ENCODE peak calls at places on chromosomes 13 and 19, in six cellular contexts. One of them, this sample, is unnamed.

GRCh38 chr19:7654401-7654800 is 14.4 kb upstream of the RETN start:
- DNase-seq in mesenchymal stem cell: no peak
- DNase-seq in IMR-90: peak; percentile 5
- DNase-seq in H9: no peak
- DNase-seq in neuronal stem cell: no peak
- DNase-seq in H1: no peak
- DNase-seq in this sample: no peak

GRCh38 chr19:36169084-36169760 is 17.0 kb upstream of the COX7A1 start:
- DNase-seq in neuronal stem cell: no peak
- DNase-seq in mesenchymal stem cell: no peak
- DNase-seq in IMR-90: no peak
- DNase-seq in H1: no peak
- DNase-seq in H9: no peak
- DNase-seq in this sample: no peak

GRCh38 chr13:66033924-66034323 is 1196.2 kb downstream of the PCDH9 start:
- DNase-seq in H1: peak; percentile 1
- DNase-seq in neuronal stem cell: no peak
- DNase-seq in mesenchymal stem cell: no peak
- DNase-seq in IMR-90: no peak
- DNase-seq in H9: no peak
- DNase-seq in this sample: no peak

GRCh38 chr13:86986448-86986847 is 684.7 kb upstream of the SLITRK5 start:
- DNase-seq in H9: no peak
- DNase-seq in neuronal stem cell: peak; percentile 52
- DNase-seq in mesenchymal stem cell: peak; percentile 45
- DNase-seq in IMR-90: peak; percentile 25
- DNase-seq in H1: no peak
- DNase-seq in this sample: no peak

GRCh38 chr19:13024958-13025653 is 29.8 kb downstream of the NFIX start:
- DNase-seq in IMR-90: no peak
- DNase-seq in H9: peak; percentile 71
- DNase-seq in neuronal stem cell: no peak
- DNase-seq in mesenchymal stem cell: no peak
- DNase-seq in H1: no peak
- DNase-seq in this sample: no peak

GRCh38 chr19:45098521-45099464 is 5.8 kb downstream of the PPP1R37 start:
- DNase-seq in H1: no peak
- DNase-seq in H9: no peak
- DNase-seq in mesenchymal stem cell: no peak
- DNase-seq in neuronal stem cell: no peak
- DNase-seq in IMR-90: peak; percentile 45
- DNase-seq in this sample: no peak

GRCh38 chr19:34337747-34338146 is 27.2 kb upstream of the GPI start:
- DNase-seq in mesenchymal stem cell: no peak
- DNase-seq in neuronal stem cell: no peak
- DNase-seq in IMR-90: no peak
- DNase-seq in H9: no peak
- DNase-seq in H1: no peak
- DNase-seq in this sample: no peak

GRCh38 chr19:43474986-43475705 is 9.7 kb upstream of the LYPD3 start:
- DNase-seq in neuronal stem cell: peak; percentile 95
- DNase-seq in H1: peak; percentile 84
- DNase-seq in mesenchymal stem cell: peak; percentile 96
- DNase-seq in IMR-90: peak; percentile 97
- DNase-seq in H9: peak; percentile 95
- DNase-seq in this sample: peak; percentile 100

GRCh38 chr19:48806518-48806817 is 4.4 kb downstream of the BCAT2 start:
- DNase-seq in neuronal stem cell: no peak
- DNase-seq in mesenchymal stem cell: no peak
- DNase-seq in H9: peak; percentile 83
- DNase-seq in IMR-90: no peak
- DNase-seq in H1: no peak
- DNase-seq in this sample: peak; percentile 74

GRCh38 chr13:40146586-40147240 is 491.3 kb downstream of the COG6 start:
- DNase-seq in IMR-90: no peak
- DNase-seq in mesenchymal stem cell: no peak
- DNase-seq in H1: no peak
- DNase-seq in neuronal stem cell: no peak
- DNase-seq in H9: no peak
- DNase-seq in this sample: no peak

GRCh38 chr13:84025828-84026227 is 143.6 kb upstream of the SLITRK1 start:
- DNase-seq in IMR-90: no peak
- DNase-seq in neuronal stem cell: no peak
- DNase-seq in mesenchymal stem cell: no peak
- DNase-seq in H9: no peak
- DNase-seq in H1: no peak
- DNase-seq in this sample: no peak

GRCh38 chr13:100810991-100811390 is 136.4 kb upstream of the TMTC4 start:
- DNase-seq in neuronal stem cell: no peak
- DNase-seq in H1: no peak
- DNase-seq in mesenchymal stem cell: no peak
- DNase-seq in IMR-90: no peak
- DNase-seq in H9: no peak
- DNase-seq in this sample: no peak

GRCh38 chr13:100808848-100809247 is 134.3 kb upstream of the TMTC4 start:
- DNase-seq in mesenchymal stem cell: no peak
- DNase-seq in neuronal stem cell: peak; percentile 38
- DNase-seq in IMR-90: no peak
- DNase-seq in H9: no peak
- DNase-seq in H1: no peak
- DNase-seq in this sample: no peak

GRCh38 chr13:100809856-100810255 is 135.3 kb upstream of the TMTC4 start:
- DNase-seq in H9: no peak
- DNase-seq in H1: no peak
- DNase-seq in neuronal stem cell: no peak
- DNase-seq in IMR-90: no peak
- DNase-seq in mesenchymal stem cell: no peak
- DNase-seq in this sample: no peak

GRCh38 chr13:100811431-100811830 is 136.8 kb upstream of the TMTC4 start:
- DNase-seq in H9: no peak
- DNase-seq in mesenchymal stem cell: no peak
- DNase-seq in neuronal stem cell: peak; percentile 33
- DNase-seq in IMR-90: no peak
- DNase-seq in H1: no peak
- DNase-seq in this sample: no peak

DNA sequence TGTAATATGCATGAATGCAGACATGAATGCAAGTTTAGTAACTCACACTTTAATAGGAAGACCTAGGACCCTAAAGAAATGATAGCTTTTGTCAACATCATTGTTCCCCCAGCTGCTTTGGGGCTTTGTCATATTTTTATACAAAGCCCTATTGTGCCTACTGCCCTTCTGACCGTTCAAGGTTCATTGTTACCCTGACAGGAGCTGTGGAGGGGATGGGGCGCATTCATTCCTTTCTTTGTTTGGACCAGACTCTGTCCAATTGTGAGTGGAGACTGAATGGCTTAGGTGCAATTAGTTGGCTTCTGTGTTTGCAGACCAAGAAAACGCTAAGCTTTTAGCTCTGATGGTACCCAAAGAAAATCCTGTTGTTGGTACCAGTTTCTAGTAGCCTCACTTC is 133.7 kb upstream of the TMTC4 start:
- DNase-seq in H1: no peak
- DNase-seq in IMR-90: no peak
- DNase-seq in neuronal stem cell: peak; percentile 43
- DNase-seq in H9: no peak
- DNase-seq in mesenchymal stem cell: no peak
- DNase-seq in this sample: no peak
- H3K4me1 ChIP-seq in H1: no peaks in the 10 kb centered on the region
- H3K4me1 ChIP-seq in IMR-90: no peaks in the 10 kb centered on the region
- H3K4me1 ChIP-seq in neuronal stem cell: peaks cover 40% of the 10 kb centered on the region
- H3K4me1 ChIP-seq in H9: no peaks in the 10 kb centered on the region
- H3K4me1 ChIP-seq in mesenchymal stem cell: no peaks in the 10 kb centered on the region
- H3K4me1 ChIP-seq in this sample: no peaks in the 10 kb centered on the region

DNA sequence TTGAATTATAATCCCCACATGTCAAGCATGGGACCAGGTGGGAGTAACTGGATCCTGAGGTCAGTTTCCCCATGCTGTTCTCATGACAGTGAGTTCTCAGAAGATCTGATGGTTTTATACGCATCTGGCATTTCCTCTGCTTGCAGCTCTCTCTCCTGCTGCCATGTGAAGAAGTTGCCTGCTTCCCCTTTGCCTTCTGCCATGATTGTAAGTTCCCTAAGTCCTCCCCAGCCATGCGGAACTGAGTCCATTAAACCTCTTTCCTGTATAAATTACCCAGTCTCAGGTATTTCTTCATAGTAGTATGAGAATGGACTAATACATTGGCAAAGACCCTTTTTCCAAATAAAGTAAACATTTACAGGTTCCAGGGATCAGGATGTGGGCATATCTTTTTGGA is 96.8 kb downstream of the TSHZ3 start:
- DNase-seq in H1: no peak
- DNase-seq in mesenchymal stem cell: no peak
- DNase-seq in H9: no peak
- DNase-seq in IMR-90: no peak
- DNase-seq in neuronal stem cell: no peak
- DNase-seq in this sample: no peak
- H4K91ac ChIP-seq in H1: no peak overlapping the region
- H4K91ac ChIP-seq in mesenchymal stem cell: no peak overlapping the region
- H4K91ac ChIP-seq in H9: no peak overlapping the region
- H4K91ac ChIP-seq in IMR-90: no peak overlapping the region
- H4K91ac ChIP-seq in neuronal stem cell: no peak overlapping the region
- H4K91ac ChIP-seq in this sample: no peak overlapping the region

GRCh38 chr19:46303345-46303701 is 6.5 kb downstream of the HIF3A start:
- DNase-seq in neuronal stem cell: no peak
- DNase-seq in H9: no peak
- DNase-seq in IMR-90: no peak
- DNase-seq in mesenchymal stem cell: no peak
- DNase-seq in H1: no peak
- DNase-seq in this sample: no peak
- H3K23ac ChIP-seq in neuronal stem cell: peak overlapping the region; percentile 81
- H3K23ac ChIP-seq in H9: no peak overlapping the region
- H3K23ac ChIP-seq in IMR-90: no peak overlapping the region
- H3K23ac ChIP-seq in mesenchymal stem cell: peak overlapping the region; percentile 62
- H3K23ac ChIP-seq in H1: no peak overlapping the region
- H3K23ac ChIP-seq in this sample: no peak overlapping the region

GRCh38 chr13:98523455-98524102 is 53.3 kb downstream of the STK24 start:
- DNase-seq in mesenchymal stem cell: no peak
- DNase-seq in H9: no peak
- DNase-seq in IMR-90: no peak
- DNase-seq in neuronal stem cell: no peak
- DNase-seq in H1: no peak
- DNase-seq in this sample: no peak
- H3K4me1 ChIP-seq in mesenchymal stem cell: peaks cover 30% of the 10 kb centered on the region
- H3K4me1 ChIP-seq in H9: peaks cover 13% of the 10 kb centered on the region
- H3K4me1 ChIP-seq in IMR-90: peaks cover 18% of the 10 kb centered on the region
- H3K4me1 ChIP-seq in neuronal stem cell: peaks cover 33% of the 10 kb centered on the region
- H3K4me1 ChIP-seq in H1: no peaks in the 10 kb centered on the region
- H3K4me1 ChIP-seq in this sample: peaks cover 7% of the 10 kb centered on the region

DNA sequence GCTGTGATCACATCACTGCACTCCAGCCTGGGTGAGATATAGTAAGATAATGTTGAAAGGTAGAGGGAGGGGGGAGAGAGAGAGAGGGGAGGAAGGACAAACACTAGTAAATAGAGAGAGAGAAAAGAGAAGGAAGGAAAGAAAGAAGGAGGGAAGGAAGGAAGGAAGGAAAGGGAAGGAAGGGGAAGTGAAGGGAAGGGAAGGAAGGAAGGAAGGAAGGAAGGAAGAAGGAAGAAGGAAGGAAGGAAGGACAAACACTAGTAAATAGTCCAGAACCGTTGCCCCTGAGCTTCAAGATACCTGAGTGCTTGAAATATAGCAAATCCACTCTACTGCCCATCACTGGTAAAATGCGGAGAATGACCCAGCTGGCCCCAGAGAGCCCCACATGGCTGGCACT is 156.5 kb upstream of the ZNF507 start:
- DNase-seq in IMR-90: no peak
- DNase-seq in H1: no peak
- DNase-seq in neuronal stem cell: no peak
- DNase-seq in H9: no peak
- DNase-seq in mesenchymal stem cell: no peak
- DNase-seq in this sample: no peak
- H4K91ac ChIP-seq in IMR-90: no peak overlapping the region
- H4K91ac ChIP-seq in H1: no peak overlapping the region
- H4K91ac ChIP-seq in neuronal stem cell: no peak overlapping the region
- H4K91ac ChIP-seq in H9: no peak overlapping the region
- H4K91ac ChIP-seq in mesenchymal stem cell: no peak overlapping the region
- H4K91ac ChIP-seq in this sample: no peak overlapping the region

DNA sequence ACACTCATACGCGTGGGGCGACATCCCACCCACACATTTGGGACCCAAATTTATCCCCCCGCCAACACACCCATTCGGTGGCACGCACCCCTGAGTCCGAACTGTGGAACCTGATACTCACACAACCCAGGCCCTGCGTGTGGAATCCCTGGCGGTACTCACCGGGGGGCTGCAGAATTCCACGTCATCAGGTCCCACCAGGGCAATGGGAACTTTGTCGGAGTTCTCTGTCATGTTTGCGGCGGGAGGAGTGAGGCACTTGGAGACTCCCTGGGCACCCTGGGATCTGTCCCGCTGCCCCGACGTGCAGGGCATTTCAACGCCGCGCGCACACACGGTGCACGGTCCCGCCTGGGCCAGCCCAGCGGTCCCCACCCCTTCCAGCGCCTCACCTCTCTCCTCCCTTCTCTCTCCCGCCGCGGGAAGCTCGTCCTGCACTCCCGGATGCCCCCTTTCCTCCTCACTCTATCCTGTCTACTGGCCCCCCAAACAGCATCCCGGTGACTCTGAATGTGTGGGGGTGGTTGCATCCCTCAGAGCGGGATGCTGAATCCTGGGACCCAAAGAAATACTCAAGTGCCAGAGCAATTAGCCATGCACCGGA is at the start of gene CNMD:
- DNase-seq in IMR-90: no peak
- DNase-seq in H1: no peak
- DNase-seq in H9: peak; percentile 50
- DNase-seq in mesenchymal stem cell: no peak
- DNase-seq in neuronal stem cell: no peak
- DNase-seq in this sample: no peak
- H3K23ac ChIP-seq in IMR-90: peak within 1 kb of the TSS; percentile 51
- H3K23ac ChIP-seq in H1: no peak within 1 kb of the TSS
- H3K23ac ChIP-seq in H9: no peak within 1 kb of the TSS
- H3K23ac ChIP-seq in mesenchymal stem cell: peak within 1 kb of the TSS; percentile 47
- H3K23ac ChIP-seq in neuronal stem cell: peak within 1 kb of the TSS; percentile 9
- H3K23ac ChIP-seq in this sample: no peak within 1 kb of the TSS

GRCh38 chr13:113403255-113404104 is 39.5 kb upstream of the GRTP1 start:
- DNase-seq in neuronal stem cell: no peak
- DNase-seq in IMR-90: no peak
- DNase-seq in H9: peak; percentile 28
- DNase-seq in mesenchymal stem cell: no peak
- DNase-seq in H1: no peak
- DNase-seq in this sample: no peak
- H3K4me1 ChIP-seq in neuronal stem cell: no peaks in the 10 kb centered on the region
- H3K4me1 ChIP-seq in IMR-90: peaks cover 6% of the 10 kb centered on the region
- H3K4me1 ChIP-seq in H9: no peaks in the 10 kb centered on the region
- H3K4me1 ChIP-seq in mesenchymal stem cell: peaks cover 20% of the 10 kb centered on the region
- H3K4me1 ChIP-seq in H1: no peaks in the 10 kb centered on the region
- H3K4me1 ChIP-seq in this sample: peaks cover 3% of the 10 kb centered on the region

GRCh38 chr19:1281895-1282287 is 3.8 kb upstream of the EFNA2 start:
- DNase-seq in H9: no peak
- DNase-seq in mesenchymal stem cell: no peak
- DNase-seq in neuronal stem cell: no peak
- DNase-seq in IMR-90: no peak
- DNase-seq in H1: no peak
- DNase-seq in this sample: no peak

GRCh38 chr19:1279782-1280341 is 4.5 kb downstream of the FAM174C start:
- DNase-seq in IMR-90: peak; percentile 80
- DNase-seq in mesenchymal stem cell: peak; percentile 85
- DNase-seq in H1: no peak
- DNase-seq in H9: peak; percentile 89
- DNase-seq in neuronal stem cell: peak; percentile 84
- DNase-seq in this sample: peak; percentile 91

GRCh38 chr19:1279261-1279660 is 3.9 kb downstream of the FAM174C start:
- DNase-seq in IMR-90: no peak
- DNase-seq in neuronal stem cell: no peak
- DNase-seq in H1: no peak
- DNase-seq in mesenchymal stem cell: no peak
- DNase-seq in H9: no peak
- DNase-seq in this sample: no peak

GRCh38 chr19:1281270-1281894 is 4.3 kb upstream of the EFNA2 start:
- DNase-seq in H1: no peak
- DNase-seq in mesenchymal stem cell: no peak
- DNase-seq in H9: no peak
- DNase-seq in neuronal stem cell: no peak
- DNase-seq in IMR-90: no peak
- DNase-seq in this sample: no peak

GRCh38 chr19:1280588-1281269 is 4.9 kb upstream of the EFNA2 start:
- DNase-seq in IMR-90: no peak
- DNase-seq in neuronal stem cell: no peak
- DNase-seq in H9: no peak
- DNase-seq in mesenchymal stem cell: no peak
- DNase-seq in H1: no peak
- DNase-seq in this sample: no peak
- H4K91ac ChIP-seq in IMR-90: no peak overlapping the region
- H4K91ac ChIP-seq in neuronal stem cell: no peak overlapping the region
- H4K91ac ChIP-seq in H9: no peak overlapping the region
- H4K91ac ChIP-seq in mesenchymal stem cell: no peak overlapping the region
- H4K91ac ChIP-seq in H1: no peak overlapping the region
- H4K91ac ChIP-seq in this sample: no peak overlapping the region